ENCODE peak calls at places on chromosome 4, in nine cellular contexts. B is T-cell; Q is endothelial cell; F is activated CD4-positive, alpha-beta memory T cell treated with anti-CD3 and anti-CD28 coated beads for 36 hours; C is ACHN; K is activated CD4-positive, alpha-beta T cell treated with anti-CD3 and anti-CD28 coated beads for 24 hours; A is lower lobe of right lung; I is fibroblast of villous mesenchyme; Y is putamen. W is an unnamed sample.

GRCh38 chr4:13829457-13829856 is 201.9 kb upstream of the BOD1L1 start:
- DNase-seq in Q (no peak), C (no peak), F (no peak), Y (no peak), B (no peak), I (no peak), K (no peak), A (no peak), W (no peak)

GRCh38 chr4:15811703-15812325 is 33.7 kb downstream of the CD38 start:
- DNase-seq in C (no peak), I (no peak), B (no peak), Y (no peak), Q (no peak), F (no peak), A (no peak), K (no peak), W (no peak)

GRCh38 chr4:100880012-100880411 is 362.2 kb upstream of the EMCN start:
- DNase-seq in Y (no peak), K (no peak), A (no peak), I (no peak), C (no peak), Q (peak), B (no peak), F (no peak), W (no peak)

GRCh38 chr4:137621056-137621455 is 88.8 kb upstream of the PCDH18 start:
- DNase-seq in C (no peak), Q (no peak), A (no peak), I (no peak), K (no peak), B (no peak), Y (no peak), F (no peak), W (no peak)

GRCh38 chr4:125313989-125314602 is 659 bp upstream of the FAT4 start:
- DNase-seq in Y (no peak), F (no peak), K (no peak), I (no peak), B (no peak), A (no peak), Q (peak), C (no peak), W (no peak)

GRCh38 chr4:155679343-155679742 is 12.7 kb downstream of the GUCY1A1 start:
- DNase-seq in A (no peak), B (no peak), F (no peak), C (no peak), Q (no peak), Y (no peak), I (no peak), K (no peak), W (no peak)

GRCh38 chr4:14883166-14883565 is 119.1 kb upstream of the CPEB2 start:
- DNase-seq in I (no peak), C (no peak), F (no peak), Y (no peak), K (no peak), B (no peak), A (no peak), Q (no peak), W (no peak)

GRCh38 chr4:187937557-187937956 is 58.0 kb upstream of the ZFP42 start:
- DNase-seq in F (no peak), Y (no peak), K (no peak), B (no peak), A (no peak), I (no peak), C (no peak), Q (no peak), W (no peak)

GRCh38 chr4:89434364-89434988 is 126.9 kb upstream of the GPRIN3 start:
- DNase-seq in A (no peak), Y (peak), K (no peak), B (no peak), C (peak), I (peak), Q (no peak), F (no peak), W (peak)

GRCh38 chr4:146112389-146112788 is 63.1 kb upstream of the LSM6 start:
- DNase-seq in K (no peak), B (no peak), Q (no peak), A (no peak), I (no peak), Y (no peak), C (no peak), F (no peak), W (no peak)

GRCh38 chr4:164888096-164888495 is 11.1 kb downstream of the APELA start:
- DNase-seq in K (no peak), A (no peak), F (no peak), I (no peak), Q (no peak), B (no peak), C (no peak), Y (no peak), W (no peak)

GRCh38 chr4:6085943-6086628 is 67.9 kb upstream of the C4orf50 start:
- DNase-seq in A (no peak), I (no peak), C (no peak), K (no peak), Y (no peak), Q (no peak), B (no peak), F (no peak), W (no peak)

GRCh38 chr4:151728679-151729078 is 32.1 kb downstream of the GATB start:
- DNase-seq in B (no peak), I (no peak), F (no peak), C (no peak), K (no peak), Y (no peak), Q (no peak), A (no peak), W (no peak)

GRCh38 chr4:174358823-174359222 is 75.1 kb downstream of the CEP44 start:
- DNase-seq in B (no peak), A (no peak), Q (no peak), I (peak), Y (no peak), K (no peak), F (no peak), C (peak), W (no peak)

GRCh38 chr4:86359944-86360478 is at the start of gene MAPK10:
- DNase-seq in Y (peak), C (peak), Q (peak), K (no peak), F (peak), I (peak), B (peak), A (peak), W (peak)

GRCh38 chr4:48909697-48910096 is 3.1 kb upstream of the OCIAD2 start:
- DNase-seq in C (peak), B (no peak), I (peak), F (peak), K (peak), A (no peak), Y (no peak), Q (no peak), W (no peak)

GRCh38 chr4:182507808-182508207 is 264.6 kb downstream of the TENM3 start:
- DNase-seq in F (no peak), C (no peak), A (no peak), I (no peak), Y (no peak), Q (no peak), K (no peak), B (no peak), W (no peak)

GRCh38 chr4:11505225-11505971 is 76.7 kb upstream of the HS3ST1 start:
- DNase-seq in A (no peak), K (no peak), Q (no peak), C (peak), Y (no peak), B (no peak), F (peak), I (peak), W (no peak)

GRCh38 chr4:102825261-102826071 is 1.9 kb downstream of the UBE2D3 start:
- DNase-seq in K (peak), B (no peak), Q (peak), F (peak), I (peak), A (no peak), Y (peak), C (peak), W (peak)